ENCODE peak calls at places on chromosome 15, in ten cellular contexts. L is brain microvascular endothelial cell, Y is dorsolateral prefrontal cortex, O is HFF-Myc, Q is glutamatergic neuron, P is Calu3, H is adrenal gland, W is choroid plexus epithelial cell, F is GM13976, B is AG09319. N is an unnamed sample.

GRCh38 chr15:62986948-62987347 is 55.6 kb upstream of the TPM1 start:
- DNase-seq in F (no peak), W (no peak), Y (no peak), L (no peak), B (no peak), H (no peak), O (no peak), P (no peak), Q (no peak), N (no peak)

GRCh38 chr15:72766780-72767179 is 16.8 kb downstream of the ADPGK start:
- DNase-seq in H (no peak), P (no peak), B (no peak), Y (no peak), O (no peak), L (no peak), W (no peak), Q (no peak), F (no peak), N (no peak)

GRCh38 chr15:68503791-68504720 is 72.1 kb upstream of the ITGA11 start:
- DNase-seq in P (no peak), Q (no peak), H (no peak), L (no peak), B (no peak), Y (no peak), W (peak), O (no peak), F (no peak), N (no peak)

GRCh38 chr15:66231421-66232266 is 21.9 kb downstream of the MEGF11 start:
- DNase-seq in Y (no peak), F (no peak), Q (no peak), B (no peak), L (no peak), O (no peak), P (no peak), W (no peak), H (no peak), N (no peak)

GRCh38 chr15:80709542-80709941 is 14.4 kb downstream of the ABHD17C start:
- DNase-seq in W (no peak), Q (no peak), Y (no peak), H (no peak), B (no peak), O (no peak), L (no peak), F (no peak), P (peak), N (no peak)

GRCh38 chr15:37517506-37517905 is 416.9 kb upstream of the TMCO5A start:
- DNase-seq in F (no peak), L (no peak), H (no peak), Y (no peak), O (no peak), W (no peak), B (no peak), P (no peak), Q (no peak), N (no peak)

GRCh38 chr15:69044899-69045298 is 30.4 kb downstream of the NOX5 start:
- DNase-seq in F (no peak), W (peak), Q (no peak), P (no peak), L (peak), Y (no peak), O (peak), H (no peak), B (peak), N (no peak)

GRCh38 chr15:79592126-79592525 is 160.0 kb downstream of the MINAR1 start:
- DNase-seq in P (no peak), Y (no peak), H (no peak), Q (no peak), L (no peak), F (no peak), O (no peak), B (no peak), W (no peak), N (no peak)

GRCh38 chr15:83225449-83225848 is 17.8 kb upstream of the HDGFL3 start:
- DNase-seq in B (no peak), H (no peak), W (no peak), P (peak), L (no peak), Y (no peak), Q (no peak), F (no peak), O (no peak), N (no peak)

GRCh38 chr15:77608774-77609173 is 23.9 kb downstream of the LINGO1 start:
- DNase-seq in P (no peak), W (no peak), Q (no peak), B (no peak), H (no peak), F (no peak), Y (no peak), L (no peak), O (no peak), N (no peak)

GRCh38 chr15:32993285-32993684 is 201.2 kb downstream of the FMN1 start:
- DNase-seq in Y (no peak), H (no peak), W (peak), Q (no peak), B (no peak), O (no peak), L (no peak), F (no peak), P (no peak), N (no peak)

GRCh38 chr15:56950979-56951378 is 32.5 kb downstream of the TCF12 start:
- DNase-seq in O (no peak), W (no peak), Y (no peak), H (no peak), Q (no peak), P (no peak), F (no peak), L (no peak), B (no peak), N (no peak)

GRCh38 chr15:79154491-79155182 is 64.1 kb upstream of the RASGRF1 start:
- DNase-seq in B (no peak), L (no peak), O (no peak), F (no peak), Y (no peak), P (no peak), H (no peak), W (peak), Q (no peak), N (no peak)

GRCh38 chr15:37121492-37121891 is 21.1 kb upstream of the MEIS2 start:
- DNase-seq in B (no peak), H (no peak), O (no peak), L (no peak), W (no peak), Y (no peak), F (no peak), Q (no peak), P (no peak), N (no peak)

GRCh38 chr15:39502048-39502447 is 78.8 kb upstream of the THBS1 start:
- DNase-seq in Y (no peak), P (no peak), W (no peak), Q (no peak), L (no peak), H (no peak), B (no peak), O (no peak), F (no peak), N (no peak)

GRCh38 chr15:85943825-85944224 is 135.8 kb upstream of the AGBL1 start:
- DNase-seq in Y (no peak), B (no peak), O (no peak), P (no peak), W (no peak), Q (no peak), F (no peak), L (no peak), H (no peak), N (no peak)

GRCh38 chr15:101368086-101368780 is 73.2 kb upstream of the SNRPA1 start:
- DNase-seq in B (no peak), F (no peak), W (no peak), L (no peak), Q (no peak), H (peak), P (no peak), Y (no peak), O (no peak), N (no peak)

GRCh38 chr15:31347067-31347975 is 20.7 kb downstream of the KLF13 start:
- DNase-seq in B (no peak), O (no peak), L (no peak), Q (no peak), F (no peak), Y (no peak), H (no peak), P (no peak), W (no peak), N (no peak)

GRCh38 chr15:22918056-22918455 is 62.1 kb downstream of the CYFIP1 start:
- DNase-seq in H (no peak), Y (no peak), O (peak), L (peak), B (no peak), Q (no peak), W (peak), F (no peak), P (no peak), N (no peak)

DNA sequence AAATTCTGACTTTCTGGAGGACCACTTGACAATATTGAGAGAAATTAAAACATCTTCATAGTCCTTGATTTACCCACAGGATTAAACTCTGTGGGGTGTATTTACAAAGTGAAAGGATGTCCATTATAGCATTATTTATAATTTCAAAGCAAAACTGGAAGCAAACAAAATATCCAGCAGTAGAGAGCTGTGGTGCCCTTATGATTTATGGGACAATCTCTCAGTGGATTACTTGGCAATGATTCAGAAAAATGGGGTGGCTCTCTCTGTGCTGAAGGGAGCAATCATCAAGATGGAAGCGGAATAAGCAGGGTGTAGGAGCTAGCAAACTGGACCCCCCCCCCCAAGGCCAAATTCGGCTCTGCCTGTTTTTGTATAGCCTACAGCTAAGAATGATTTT is 9.0 kb downstream of the PPCDC start:
- DNase-seq in H (no peak), L (no peak), B (no peak), Q (no peak), F (no peak), W (no peak), Y (no peak), O (no peak), P (no peak), N (no peak)
- TF ChIP-seq CTCF in H (no peak), L (no peak), B (no peak), Q (no peak), F (no peak), W (no peak), Y (no peak), O (no peak), P (no peak), N (no peak)

GRCh38 chr15:90233701-90234518 is at the start of the genes CIB1 and GDPGP1:
- DNase-seq in Q (peak), B (peak), Y (peak), L (peak), O (peak), H (peak), F (peak), W (peak), P (peak), N (peak)

GRCh38 chr15:90234519-90234988 is 545 bp downstream of the GDPGP1 start:
- DNase-seq in W (peak), B (no peak), O (no peak), Y (no peak), P (no peak), F (no peak), L (no peak), Q (no peak), H (no peak), N (no peak)

GRCh38 chr15:90231028-90232017 is 2.4 kb downstream of the CIB1 start:
- DNase-seq in F (peak), L (no peak), Y (no peak), H (peak), W (no peak), Q (no peak), B (no peak), P (no peak), O (no peak), N (no peak)

GRCh38 chr15:90232196-90232595 is 1.5 kb downstream of the CIB1 start:
- DNase-seq in W (no peak), Y (no peak), O (no peak), H (no peak), B (no peak), Q (no peak), F (peak), P (no peak), L (no peak), N (no peak)

GRCh38 chr15:90232941-90233700 is 620 bp downstream of the CIB1 start:
- DNase-seq in L (peak), P (peak), W (peak), O (no peak), Y (no peak), Q (peak), F (peak), B (no peak), H (peak), N (peak)
- TF ChIP-seq CTCF in L (peak), P (peak), W (peak), O (peak), Y (peak), Q (no peak), F (peak), B (peak), H (peak), N (peak)

GRCh38 chr15:49863431-49864205 is 242.8 kb downstream of the DTWD1 start:
- DNase-seq in B (peak), L (no peak), Y (no peak), P (no peak), F (no peak), Q (no peak), W (peak), O (no peak), H (no peak), N (no peak)
- TF ChIP-seq CTCF in B (no peak), L (no peak), Y (no peak), P (no peak), F (no peak), Q (no peak), W (no peak), O (no peak), H (no peak), N (no peak)

GRCh38 chr15:25504307-25504706 is 65.5 kb upstream of the UBE3A start:
- DNase-seq in B (no peak), P (no peak), H (no peak), Y (no peak), W (peak), L (no peak), Q (no peak), O (no peak), F (no peak), N (no peak)

GRCh38 chr15:25497934-25498333 is 59.1 kb upstream of the UBE3A start:
- DNase-seq in P (no peak), F (no peak), Q (no peak), W (no peak), B (no peak), H (no peak), O (no peak), Y (no peak), L (no peak), N (no peak)

GRCh38 chr15:25498835-25499234 is 60.0 kb upstream of the UBE3A start:
- DNase-seq in B (no peak), F (no peak), Q (no peak), O (no peak), P (no peak), W (no peak), Y (no peak), L (no peak), H (no peak), N (no peak)

GRCh38 chr15:25501828-25502446 is 63.1 kb upstream of the UBE3A start:
- DNase-seq in O (peak), L (peak), W (peak), Y (no peak), P (no peak), F (no peak), H (peak), Q (no peak), B (no peak), N (no peak)
- TF ChIP-seq CTCF in O (peak), L (peak), W (peak), Y (peak), P (no peak), F (no peak), H (peak), Q (peak), B (peak), N (peak)

GRCh38 chr15:54088837-54089236 is 110.6 kb downstream of the UNC13C start:
- DNase-seq in L (no peak), P (no peak), W (no peak), Y (no peak), H (no peak), B (no peak), O (no peak), Q (no peak), F (no peak), N (no peak)

GRCh38 chr15:54083501-54083900 is 105.3 kb downstream of the UNC13C start:
- DNase-seq in B (no peak), F (no peak), Q (no peak), P (no peak), O (no peak), Y (no peak), H (no peak), W (no peak), L (no peak), N (no peak)

DNA sequence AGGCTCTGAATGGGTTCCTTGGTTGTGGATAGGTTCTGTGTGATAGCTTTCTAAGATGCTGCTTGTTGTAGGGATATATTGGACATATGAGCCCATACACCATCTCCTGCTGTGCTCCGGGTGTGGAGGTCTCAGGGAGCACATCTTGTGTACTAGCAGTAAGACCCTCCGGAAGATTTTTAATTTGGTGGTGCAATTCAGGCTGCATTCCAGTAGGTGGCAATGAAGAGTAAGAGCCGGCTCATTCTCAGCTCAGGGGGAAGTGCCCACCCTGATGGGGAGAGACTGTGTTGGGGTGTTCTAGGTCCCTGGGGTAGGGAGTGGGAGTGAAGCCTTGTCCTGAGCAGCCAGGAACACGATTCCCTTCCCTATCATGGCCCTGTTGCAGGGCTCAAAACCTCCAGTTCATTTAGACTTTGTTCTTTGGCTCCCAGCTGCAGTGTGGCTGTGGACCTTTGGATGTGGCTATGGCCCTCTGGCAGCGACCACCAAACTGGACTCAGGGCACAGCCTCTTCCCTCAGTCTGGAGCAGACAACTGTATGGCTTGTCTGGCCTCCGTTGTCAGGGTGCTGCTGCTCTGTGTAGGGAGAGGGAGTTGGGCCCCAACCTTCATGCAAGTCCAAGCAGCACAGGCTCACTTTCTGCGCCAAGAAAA is 104.7 kb downstream of the UNC13C start:
- DNase-seq in O (no peak), P (peak), W (peak), Q (peak), L (peak), H (no peak), B (no peak), Y (no peak), F (peak), N (peak)
- TF ChIP-seq CTCF in O (peak), P (peak), W (peak), Q (peak), L (peak), H (peak), B (no peak), Y (peak), F (peak), N (peak)

GRCh38 chr15:41691471-41691870 is 31.3 kb downstream of the MGA start:
- DNase-seq in H (no peak), L (no peak), P (no peak), W (peak), Q (no peak), B (no peak), Y (no peak), F (no peak), O (no peak), N (no peak)

GRCh38 chr15:41693757-41694156 is 33.6 kb downstream of the MGA start:
- DNase-seq in O (no peak), H (no peak), L (no peak), Y (no peak), Q (no peak), B (no peak), P (no peak), W (no peak), F (no peak), N (no peak)

GRCh38 chr15:41692049-41692448 is 31.8 kb downstream of the MGA start:
- DNase-seq in F (no peak), W (no peak), H (no peak), Q (no peak), O (no peak), Y (no peak), L (no peak), P (no peak), B (no peak), N (no peak)

GRCh38 chr15:41698779-41699178 is 38.6 kb downstream of the MGA start:
- DNase-seq in Q (no peak), P (no peak), F (no peak), B (no peak), O (peak), Y (no peak), L (peak), W (no peak), H (no peak), N (no peak)

GRCh38 chr15:41695750-41696436 is 35.7 kb downstream of the MGA start:
- DNase-seq in L (peak), P (no peak), H (peak), Q (no peak), B (no peak), Y (no peak), O (no peak), F (peak), W (peak), N (no peak)
- TF ChIP-seq CTCF in L (peak), P (no peak), H (no peak), Q (no peak), B (peak), Y (peak), O (peak), F (peak), W (peak), N (no peak)

GRCh38 chr15:51688863-51689262 is 7.6 kb downstream of the SCG3 start:
- DNase-seq in B (no peak), O (no peak), H (no peak), Q (no peak), W (peak), Y (no peak), F (no peak), L (no peak), P (no peak), N (no peak)
- TF ChIP-seq CTCF in B (peak), O (peak), H (peak), Q (no peak), W (peak), Y (no peak), F (no peak), L (peak), P (no peak), N (no peak)

GRCh38 chr15:51281368-51281967 is 56.9 kb downstream of the CYP19A1 start:
- DNase-seq in L (peak), F (peak), Y (peak), P (peak), Q (peak), O (no peak), B (peak), W (peak), H (peak), N (peak)
- TF ChIP-seq CTCF in L (peak), F (peak), Y (peak), P (peak), Q (peak), O (peak), B (peak), W (peak), H (peak), N (peak)

GRCh38 chr15:75720787-75721461 is 8.3 kb upstream of the CSPG4 start:
- DNase-seq in P (peak), W (peak), F (peak), L (no peak), B (no peak), H (no peak), Q (peak), Y (peak), O (no peak), N (no peak)
- TF ChIP-seq CTCF in P (peak), W (peak), F (no peak), L (peak), B (no peak), H (peak), Q (no peak), Y (no peak), O (peak), N (peak)

N was measured in progenitor cell of endocrine pancreas.